ENCODE peak calls at places on chromosomes 16 and 17, in six cellular contexts. One of them, this sample, is unnamed.

GRCh38 chr17:70037498-70037897 is 37.5 kb upstream of the KCNJ16 start:
- DNase-seq in lower lobe of right lung: no peak
- DNase-seq in activated CD8-positive, alpha-beta memory T cell treated with anti-CD3 and anti-CD28 coated beads for 1 hour: no peak
- DNase-seq in G401: no peak
- DNase-seq in amniotic epithelial cell: no peak
- DNase-seq in brain pericyte: no peak
- DNase-seq in this sample: no peak

GRCh38 chr17:7404737-7405412 is 978 bp upstream of the TMEM256 start:
- DNase-seq in lower lobe of right lung: peak
- DNase-seq in activated CD8-positive, alpha-beta memory T cell treated with anti-CD3 and anti-CD28 coated beads for 1 hour: peak
- DNase-seq in G401: peak
- DNase-seq in amniotic epithelial cell: no peak
- DNase-seq in brain pericyte: no peak
- DNase-seq in this sample: peak

GRCh38 chr17:17666111-17666714 is 15.0 kb upstream of the RAI1 start:
- DNase-seq in lower lobe of right lung: no peak
- DNase-seq in activated CD8-positive, alpha-beta memory T cell treated with anti-CD3 and anti-CD28 coated beads for 1 hour: no peak
- DNase-seq in G401: no peak
- DNase-seq in amniotic epithelial cell: peak
- DNase-seq in brain pericyte: no peak
- DNase-seq in this sample: no peak

GRCh38 chr17:58326609-58327341 is 1.8 kb downstream of the TSPOAP1 start:
- DNase-seq in lower lobe of right lung: peak
- DNase-seq in activated CD8-positive, alpha-beta memory T cell treated with anti-CD3 and anti-CD28 coated beads for 1 hour: no peak
- DNase-seq in G401: peak
- DNase-seq in amniotic epithelial cell: no peak
- DNase-seq in brain pericyte: no peak
- DNase-seq in this sample: no peak

GRCh38 chr17:4172356-4172755 is 29.4 kb downstream of the CYB5D2 start:
- DNase-seq in lower lobe of right lung: no peak
- DNase-seq in activated CD8-positive, alpha-beta memory T cell treated with anti-CD3 and anti-CD28 coated beads for 1 hour: no peak
- DNase-seq in G401: no peak
- DNase-seq in amniotic epithelial cell: no peak
- DNase-seq in brain pericyte: no peak
- DNase-seq in this sample: no peak

GRCh38 chr16:64417711-64418227 is 704.1 kb downstream of the CDH11 start:
- DNase-seq in lower lobe of right lung: no peak
- DNase-seq in activated CD8-positive, alpha-beta memory T cell treated with anti-CD3 and anti-CD28 coated beads for 1 hour: no peak
- DNase-seq in G401: no peak
- DNase-seq in amniotic epithelial cell: peak
- DNase-seq in brain pericyte: no peak
- DNase-seq in this sample: no peak

GRCh38 chr17:75843577-75844529 is at the start of gene UNC13D:
- DNase-seq in lower lobe of right lung: peak
- DNase-seq in activated CD8-positive, alpha-beta memory T cell treated with anti-CD3 and anti-CD28 coated beads for 1 hour: no peak
- DNase-seq in G401: no peak
- DNase-seq in amniotic epithelial cell: peak
- DNase-seq in brain pericyte: no peak
- DNase-seq in this sample: peak

GRCh38 chr16:69889295-69889964 is 61.7 kb upstream of the CLEC18A start:
- DNase-seq in lower lobe of right lung: no peak
- DNase-seq in activated CD8-positive, alpha-beta memory T cell treated with anti-CD3 and anti-CD28 coated beads for 1 hour: no peak
- DNase-seq in G401: no peak
- DNase-seq in amniotic epithelial cell: no peak
- DNase-seq in brain pericyte: no peak
- DNase-seq in this sample: no peak

GRCh38 chr16:87945351-87946042 is 5.7 kb upstream of the BANP start:
- DNase-seq in lower lobe of right lung: peak
- DNase-seq in activated CD8-positive, alpha-beta memory T cell treated with anti-CD3 and anti-CD28 coated beads for 1 hour: no peak
- DNase-seq in G401: peak
- DNase-seq in amniotic epithelial cell: peak
- DNase-seq in brain pericyte: peak
- DNase-seq in this sample: peak

GRCh38 chr16:81003610-81004460 is 2.9 kb downstream of the CMC2 start:
- DNase-seq in lower lobe of right lung: no peak
- DNase-seq in activated CD8-positive, alpha-beta memory T cell treated with anti-CD3 and anti-CD28 coated beads for 1 hour: no peak
- DNase-seq in G401: no peak
- DNase-seq in amniotic epithelial cell: peak
- DNase-seq in brain pericyte: no peak
- DNase-seq in this sample: no peak

GRCh38 chr16:1812732-1813163 is 13.9 kb downstream of the HAGH start:
- DNase-seq in lower lobe of right lung: peak
- DNase-seq in activated CD8-positive, alpha-beta memory T cell treated with anti-CD3 and anti-CD28 coated beads for 1 hour: no peak
- DNase-seq in G401: peak
- DNase-seq in amniotic epithelial cell: peak
- DNase-seq in brain pericyte: no peak
- DNase-seq in this sample: peak

GRCh38 chr17:80030730-80031410 is 4.8 kb downstream of the TBC1D16 start:
- DNase-seq in lower lobe of right lung: peak
- DNase-seq in activated CD8-positive, alpha-beta memory T cell treated with anti-CD3 and anti-CD28 coated beads for 1 hour: no peak
- DNase-seq in G401: peak
- DNase-seq in amniotic epithelial cell: no peak
- DNase-seq in brain pericyte: no peak
- DNase-seq in this sample: no peak

GRCh38 chr17:30321314-30321713 is 12.5 kb downstream of the TMIGD1 start:
- DNase-seq in lower lobe of right lung: no peak
- DNase-seq in activated CD8-positive, alpha-beta memory T cell treated with anti-CD3 and anti-CD28 coated beads for 1 hour: no peak
- DNase-seq in G401: no peak
- DNase-seq in amniotic epithelial cell: no peak
- DNase-seq in brain pericyte: no peak
- DNase-seq in this sample: no peak

GRCh38 chr16:79008869-79009179 is 591.7 kb downstream of the MAF start:
- DNase-seq in lower lobe of right lung: no peak
- DNase-seq in activated CD8-positive, alpha-beta memory T cell treated with anti-CD3 and anti-CD28 coated beads for 1 hour: no peak
- DNase-seq in G401: no peak
- DNase-seq in amniotic epithelial cell: no peak
- DNase-seq in brain pericyte: no peak
- DNase-seq in this sample: no peak

GRCh38 chr16:67339453-67339852 is 12.8 kb downstream of the LRRC36 start:
- DNase-seq in lower lobe of right lung: no peak
- DNase-seq in activated CD8-positive, alpha-beta memory T cell treated with anti-CD3 and anti-CD28 coated beads for 1 hour: no peak
- DNase-seq in G401: peak
- DNase-seq in amniotic epithelial cell: peak
- DNase-seq in brain pericyte: no peak
- DNase-seq in this sample: no peak

GRCh38 chr16:5616841-5617240 is 519.2 kb upstream of the EEF2KMT start:
- DNase-seq in lower lobe of right lung: no peak
- DNase-seq in activated CD8-positive, alpha-beta memory T cell treated with anti-CD3 and anti-CD28 coated beads for 1 hour: no peak
- DNase-seq in G401: no peak
- DNase-seq in amniotic epithelial cell: no peak
- DNase-seq in brain pericyte: no peak
- DNase-seq in this sample: no peak

GRCh38 chr17:19260958-19261357 is 23.8 kb downstream of the EPN2 start:
- DNase-seq in lower lobe of right lung: no peak
- DNase-seq in activated CD8-positive, alpha-beta memory T cell treated with anti-CD3 and anti-CD28 coated beads for 1 hour: no peak
- DNase-seq in G401: peak
- DNase-seq in amniotic epithelial cell: no peak
- DNase-seq in brain pericyte: no peak
- DNase-seq in this sample: no peak

GRCh38 chr16:74031551-74031950 is 265.1 kb upstream of the PSMD7 start:
- DNase-seq in lower lobe of right lung: no peak
- DNase-seq in activated CD8-positive, alpha-beta memory T cell treated with anti-CD3 and anti-CD28 coated beads for 1 hour: no peak
- DNase-seq in G401: no peak
- DNase-seq in amniotic epithelial cell: no peak
- DNase-seq in brain pericyte: no peak
- DNase-seq in this sample: no peak

GRCh38 chr17:82468692-82469091 is 10.2 kb downstream of the NARF start:
- DNase-seq in lower lobe of right lung: no peak
- DNase-seq in activated CD8-positive, alpha-beta memory T cell treated with anti-CD3 and anti-CD28 coated beads for 1 hour: no peak
- DNase-seq in G401: no peak
- DNase-seq in amniotic epithelial cell: peak
- DNase-seq in brain pericyte: no peak
- DNase-seq in this sample: no peak

GRCh38 chr16:12735805-12736204 is 67.9 kb downstream of the CPPED1 start:
- DNase-seq in lower lobe of right lung: no peak
- DNase-seq in activated CD8-positive, alpha-beta memory T cell treated with anti-CD3 and anti-CD28 coated beads for 1 hour: no peak
- DNase-seq in G401: no peak
- DNase-seq in amniotic epithelial cell: no peak
- DNase-seq in brain pericyte: no peak
- DNase-seq in this sample: no peak

GRCh38 chr17:56247816-56248215 is 94.5 kb downstream of the ANKFN1 start:
- DNase-seq in lower lobe of right lung: no peak
- DNase-seq in activated CD8-positive, alpha-beta memory T cell treated with anti-CD3 and anti-CD28 coated beads for 1 hour: no peak
- DNase-seq in G401: no peak
- DNase-seq in amniotic epithelial cell: no peak
- DNase-seq in brain pericyte: no peak
- DNase-seq in this sample: no peak

This sample was measured in Right ventricle myocardium inferior.